ENCODE peak calls at places on chromosomes 6 and 20, in six cellular contexts. H is stimulated activated CD4-positive, alpha-beta T cell treated with anti-CD3 and anti-CD28 coated beads, Interleukin-2, amount 100 ng/mL, for 48 hours; B is naive thymus-derived CD8-positive, alpha-beta T cell; G is HFFc6; P is HEK293T; I is hepatocyte. M is an unnamed sample.

GRCh38 chr20:17660667-17661066 is 21.4 kb downstream of the RRBP1 start:
- DNase-seq in H (no peak), B (no peak), G (no peak), P (no peak), I (no peak), M (no peak)

GRCh38 chr20:22453244-22454080 is 130.9 kb downstream of the FOXA2 start:
- DNase-seq in H (no peak), B (no peak), G (no peak), P (peak), I (peak), M (no peak)

GRCh38 chr20:60055740-60056139 is 97.5 kb downstream of the CDH26 start:
- DNase-seq in H (peak), B (peak), G (no peak), P (no peak), I (no peak), M (peak)

GRCh38 chr6:113627480-113627879 is 229.7 kb upstream of the MARCKS start:
- DNase-seq in H (no peak), B (no peak), G (no peak), P (no peak), I (no peak), M (no peak)

GRCh38 chr20:63070771-63071540 is 64.2 kb upstream of the BHLHE23 start:
- DNase-seq in H (no peak), B (no peak), G (no peak), P (no peak), I (no peak), M (no peak)

GRCh38 chr6:28947831-28948270 is 24.1 kb upstream of the TRIM27 start:
- DNase-seq in H (no peak), B (no peak), G (peak), P (no peak), I (peak), M (no peak)

GRCh38 chr6:1396952-1397868 is 7.8 kb downstream of the FOXF2 start:
- DNase-seq in H (peak), B (peak), G (peak), P (peak), I (peak), M (peak)

GRCh38 chr6:14763139-14763538 is 482.7 kb upstream of the JARID2 start:
- DNase-seq in H (no peak), B (no peak), G (peak), P (no peak), I (peak), M (no peak)

GRCh38 chr20:54848262-54848661 is 372.9 kb downstream of the DOK5 start:
- DNase-seq in H (no peak), B (no peak), G (no peak), P (no peak), I (no peak), M (no peak)

GRCh38 chr6:118752803-118753202 is 101.4 kb upstream of the CEP85L start:
- DNase-seq in H (no peak), B (no peak), G (no peak), P (no peak), I (no peak), M (no peak)